ENCODE peak calls at places on chromosome 12, in five cellular contexts. U is hepatocyte, L is PC-9, V is mammary epithelial cell, A is MM.1S. C is an unnamed sample.

GRCh38 chr12:102465762-102466560 is 14.4 kb downstream of the IGF1 start:
- DNase-seq in U (no peak), L (no peak), V (no peak), A (no peak), C (no peak)

GRCh38 chr12:15435597-15435996 is 113.3 kb downstream of the PTPRO start:
- DNase-seq in U (no peak), L (no peak), V (no peak), A (no peak), C (no peak)

GRCh38 chr12:2374092-2374740 is 321.4 kb downstream of the CACNA1C start:
- DNase-seq in U (no peak), L (no peak), V (no peak), A (no peak), C (no peak)

GRCh38 chr12:29741342-29742241 is 42.1 kb downstream of the TMTC1 start:
- DNase-seq in U (no peak), L (no peak), V (peak), A (no peak), C (peak)

GRCh38 chr12:105294164-105294563 is 36.3 kb upstream of the C12orf75 start:
- DNase-seq in U (no peak), L (no peak), V (no peak), A (no peak), C (no peak)

GRCh38 chr12:57887631-57888406 is 41.3 kb upstream of the CTDSP2 start:
- DNase-seq in U (no peak), L (peak), V (peak), A (no peak), C (peak)

GRCh38 chr12:13668880-13669279 is 312.5 kb downstream of the GRIN2B start:
- DNase-seq in U (no peak), L (no peak), V (no peak), A (no peak), C (no peak)

GRCh38 chr12:44377443-44378160 is 498.5 kb downstream of the NELL2 start:
- DNase-seq in U (no peak), L (no peak), V (no peak), A (no peak), C (no peak)

GRCh38 chr12:102120564-102120873 is 536 bp downstream of the PARPBP start:
- DNase-seq in U (no peak), L (peak), V (no peak), A (no peak), C (no peak)

GRCh38 chr12:127729381-127729780 is 537.6 kb upstream of the TMEM132C start:
- DNase-seq in U (no peak), L (no peak), V (no peak), A (no peak), C (no peak)

GRCh38 chr12:120439646-120440247 is 1.8 kb downstream of the COX6A1 start:
- DNase-seq in U (peak), L (peak), V (peak), A (peak), C (peak)

GRCh38 chr12:123966596-123966995 is 6.0 kb downstream of the CCDC92 start:
- DNase-seq in U (no peak), L (no peak), V (peak), A (no peak), C (no peak)

GRCh38 chr12:45458854-45459807 is 243.2 kb downstream of the ANO6 start:
- DNase-seq in U (no peak), L (no peak), V (peak), A (no peak), C (peak)

GRCh38 chr12:40192704-40193255 is 32.0 kb upstream of the LRRK2 start:
- DNase-seq in U (no peak), L (no peak), V (no peak), A (no peak), C (peak)

GRCh38 chr12:111775205-111776193 is 8.8 kb downstream of the ALDH2 start:
- DNase-seq in U (peak), L (no peak), V (peak), A (no peak), C (peak)

GRCh38 chr12:123109319-123109772 is 41.5 kb downstream of the PITPNM2 start:
- DNase-seq in U (no peak), L (no peak), V (no peak), A (no peak), C (no peak)

GRCh38 chr12:116818948-116819832 is 62.1 kb downstream of the HRK start:
- DNase-seq in U (peak), L (peak), V (peak), A (peak), C (peak)

GRCh38 chr12:116821291-116821690 is 60.0 kb downstream of the HRK start:
- DNase-seq in U (no peak), L (no peak), V (no peak), A (no peak), C (no peak)

GRCh38 chr12:116818341-116818856 is 62.8 kb downstream of the HRK start:
- DNase-seq in U (no peak), L (no peak), V (no peak), A (no peak), C (peak)

DNA sequence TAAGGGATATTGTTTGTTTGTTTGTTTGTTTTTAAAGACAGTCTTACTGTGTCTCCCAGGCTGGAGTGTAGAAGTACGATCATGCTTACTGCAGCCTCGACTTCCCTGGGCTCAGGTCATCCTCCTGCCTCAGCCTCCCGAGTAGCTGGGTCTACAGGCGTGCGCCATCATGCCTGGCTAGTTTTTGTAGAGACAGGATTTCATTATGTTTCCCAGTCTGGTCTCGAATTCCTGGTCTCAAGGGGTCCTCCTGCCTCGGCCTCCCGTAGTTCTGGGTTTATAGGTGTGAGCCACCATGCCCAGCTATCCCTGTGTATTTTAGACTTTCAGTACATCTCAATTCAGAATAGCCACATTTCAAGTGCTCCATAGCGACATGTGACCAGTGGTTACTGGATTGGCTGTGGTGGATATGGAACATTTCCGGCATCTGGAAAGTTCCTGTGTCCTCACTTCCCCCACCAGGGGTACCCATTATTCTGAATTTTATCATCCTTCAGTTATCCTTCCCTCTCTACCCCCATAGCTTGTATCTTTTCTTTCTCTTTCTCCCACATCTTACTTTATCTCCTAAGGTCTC is 61.1 kb downstream of the HRK start:
- DNase-seq in U (no peak), L (no peak), V (no peak), A (no peak), C (no peak)
- TF ChIP-seq EZH2 in U (no peak), L (no peak), V (no peak), A (no peak), C (no peak)

GRCh38 chr12:92597118-92597517 is 105.7 kb upstream of the PLEKHG7 start:
- DNase-seq in U (no peak), L (no peak), V (no peak), A (no peak), C (no peak)

GRCh38 chr12:92597997-92598396 is 104.8 kb upstream of the PLEKHG7 start:
- DNase-seq in U (no peak), L (no peak), V (peak), A (no peak), C (no peak)

GRCh38 chr12:92593734-92594402 is 108.9 kb upstream of the PLEKHG7 start:
- DNase-seq in U (peak), L (no peak), V (peak), A (peak), C (peak)

GRCh38 chr12:92595663-92596062 is 107.1 kb upstream of the PLEKHG7 start:
- DNase-seq in U (no peak), L (no peak), V (no peak), A (no peak), C (no peak)

GRCh38 chr12:92596388-92596787 is 106.4 kb upstream of the PLEKHG7 start:
- DNase-seq in U (peak), L (no peak), V (no peak), A (no peak), C (no peak)
- TF ChIP-seq EZH2 in U (no peak), L (no peak), V (no peak), A (no peak), C (no peak)

GRCh38 chr12:53928054-53928879 is 10.4 kb upstream of the HOXC13 start:
- DNase-seq in U (no peak), L (no peak), V (no peak), A (no peak), C (no peak)
- TF ChIP-seq EZH2 in U (peak), L (no peak), V (peak), A (no peak), C (no peak)

DNA sequence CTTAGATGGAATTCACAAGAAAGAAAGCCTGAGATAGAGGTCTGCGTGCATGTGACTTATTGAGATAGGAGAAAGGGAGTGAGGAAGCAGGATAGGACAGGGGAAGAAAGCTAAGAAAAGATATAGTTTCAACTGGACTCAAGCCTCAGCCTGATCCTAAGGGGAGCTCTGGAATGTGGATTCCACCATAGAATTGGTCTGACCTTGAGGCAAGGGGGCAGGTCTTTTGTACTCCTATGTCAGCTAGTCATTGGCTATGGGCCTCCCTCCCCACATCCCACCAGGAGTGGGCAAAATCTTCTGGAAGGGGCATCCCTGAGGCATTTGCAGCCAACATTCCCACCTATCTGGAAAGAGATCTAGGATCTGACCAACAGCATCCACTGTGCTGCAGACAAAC is 88.5 kb upstream of the HSPB8 start:
- DNase-seq in U (no peak), L (no peak), V (no peak), A (no peak), C (no peak)
- TF ChIP-seq EZH2 in U (no peak), L (no peak), V (no peak), A (no peak), C (no peak)

DNA sequence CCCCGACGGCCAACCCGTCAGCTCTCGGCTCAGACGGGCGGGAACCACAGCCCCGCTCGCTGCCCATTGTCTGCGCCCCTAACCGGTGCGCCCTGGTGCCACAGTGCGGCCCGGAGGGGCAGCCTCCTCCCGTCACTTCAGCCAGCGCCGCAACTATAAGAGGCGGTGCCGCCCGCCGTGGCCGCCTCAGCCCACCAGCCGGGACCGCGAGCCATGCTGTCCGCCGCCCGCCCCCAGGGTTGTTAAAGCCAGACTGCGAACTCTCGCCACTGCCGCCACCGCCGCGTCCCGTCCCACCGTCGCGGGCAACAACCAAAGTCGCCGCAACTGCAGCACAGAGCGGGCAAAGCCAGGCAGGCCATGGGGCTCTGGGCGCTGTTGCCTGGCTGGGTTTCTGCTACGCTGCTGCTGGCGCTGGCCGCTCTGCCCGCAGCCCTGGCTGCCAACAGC is at the start of gene WNT1:
- DNase-seq in U (no peak), L (no peak), V (no peak), A (no peak), C (no peak)
- TF ChIP-seq EZH2 in U (peak), L (no peak), V (no peak), A (no peak), C (peak)

GRCh38 chr12:114674201-114675047 is 9.6 kb downstream of the TBX3 start:
- DNase-seq in U (peak), L (no peak), V (peak), A (no peak), C (no peak)
- TF ChIP-seq EZH2 in U (no peak), L (no peak), V (no peak), A (no peak), C (no peak)

C was measured in endothelial cell of umbilical vein.